ENCODE peak calls at places on chromosomes 16 and 17, in five cellular contexts. S, G, A, V and L are unnamed samples.

GRCh38 chr16:67349172-67349571 is 22.6 kb downstream of the LRRC36 start:
- DNase-seq in S (no peak), G (no peak), A (no peak), V (no peak), L (peak; percentile 29)

GRCh38 chr16:50644730-50645129 is 36.4 kb downstream of the SNX20 start:
- DNase-seq in S (no peak), G (peak; percentile 26), A (peak; percentile 47), V (no peak), L (no peak)

GRCh38 chr16:79562166-79562823 is 38.2 kb downstream of the MAF start:
- DNase-seq in S (no peak), G (no peak), A (no peak), V (no peak), L (no peak)

GRCh38 chr16:55036371-55036821 is 105.7 kb downstream of the IRX5 start:
- DNase-seq in S (no peak), G (no peak), A (no peak), V (no peak), L (no peak)

GRCh38 chr16:67842509-67843342 is 606 bp downstream of the THAP11 start:
- DNase-seq in S (peak; percentile 58), G (peak; percentile 60), A (peak; percentile 54), V (peak; percentile 56), L (peak; percentile 74)

GRCh38 chr17:79793924-79794304 is 3.0 kb downstream of the CBX8 start:
- DNase-seq in S (no peak), G (no peak), A (no peak), V (no peak), L (peak; percentile 80)

GRCh38 chr17:1196946-1197345 is 17.2 kb upstream of the ABR start:
- DNase-seq in S (no peak), G (no peak), A (no peak), V (no peak), L (no peak)

GRCh38 chr17:55672585-55673501 is 49.8 kb downstream of the TMEM100 start:
- DNase-seq in S (no peak), G (no peak), A (peak; percentile 46), V (no peak), L (peak; percentile 50)

GRCh38 chr17:34235389-34236028 is 19.6 kb upstream of the CCL2 start:
- DNase-seq in S (no peak), G (peak; percentile 24), A (peak; percentile 81), V (peak; percentile 53), L (no peak)

GRCh38 chr16:21150375-21151001 is at the start of gene DNAH3:
- DNase-seq in S (no peak), G (peak; percentile 23), A (no peak), V (no peak), L (peak; percentile 69)

GRCh38 chr16:12341423-12341822 is 364.9 kb downstream of the SNX29 start:
- DNase-seq in S (no peak), G (no peak), A (no peak), V (peak; percentile 66), L (no peak)

GRCh38 chr16:28924399-28924761 is 658 bp downstream of the RABEP2 start:
- DNase-seq in S (no peak), G (peak; percentile 47), A (no peak), V (no peak), L (no peak)

GRCh38 chr16:47213761-47214440 is 70.2 kb upstream of the NETO2 start:
- DNase-seq in S (no peak), G (no peak), A (no peak), V (no peak), L (no peak)

GRCh38 chr17:34760931-34761500 is 181.6 kb downstream of the TMEM132E start:
- DNase-seq in S (no peak), G (no peak), A (no peak), V (no peak), L (peak; percentile 6)

GRCh38 chr17:73317554-73318426 is 6.0 kb upstream of the CDC42EP4 start:
- DNase-seq in S (no peak), G (no peak), A (no peak), V (no peak), L (no peak)

GRCh38 chr17:64470676-64471075 is 21.8 kb downstream of the MILR1 start:
- DNase-seq in S (no peak), G (no peak), A (no peak), V (no peak), L (no peak)

GRCh38 chr17:77700165-77700881 is 258.2 kb upstream of the TNRC6C start:
- DNase-seq in S (no peak), G (no peak), A (no peak), V (no peak), L (no peak)

DNA sequence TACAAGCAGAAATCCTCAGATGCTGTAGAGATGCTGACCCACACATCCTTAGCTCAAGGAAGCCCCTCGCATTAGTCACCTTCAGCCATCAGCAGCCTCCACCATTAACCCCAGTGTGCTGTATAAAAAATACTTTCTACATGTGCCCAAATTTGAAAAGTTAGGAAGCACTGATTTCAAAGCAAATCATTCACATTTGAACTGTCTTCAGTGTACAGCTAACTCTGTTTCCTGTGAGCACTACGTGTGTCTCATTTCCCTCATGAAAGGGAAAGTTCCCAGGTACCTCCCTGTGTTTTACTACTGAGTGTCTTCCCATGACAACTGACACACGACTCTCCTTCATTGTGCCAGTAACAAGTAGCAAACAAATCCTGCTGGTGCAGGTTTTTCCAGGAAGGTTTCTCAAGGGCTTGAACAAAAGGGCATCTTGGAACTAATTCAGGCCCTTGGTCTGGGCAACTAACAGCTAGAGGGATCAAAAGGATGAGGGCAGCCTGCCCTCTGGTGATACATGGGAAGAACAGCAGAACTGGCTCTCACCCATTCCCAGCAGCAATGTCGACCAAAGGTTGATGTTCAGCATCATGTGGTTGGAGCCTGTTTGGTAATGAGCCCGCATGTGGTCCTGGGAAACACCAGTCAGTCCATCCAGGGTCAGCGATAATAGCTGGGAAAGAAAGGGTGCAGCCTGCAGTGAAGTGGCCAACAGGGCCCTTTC is 4.0 kb downstream of the SLC35B1 start:
- DNase-seq in S (peak; percentile 37), G (peak; percentile 16), A (peak; percentile 44), V (peak; percentile 58), L (peak; percentile 34)
- TF ChIP-seq CTCF in S (peak; percentile 20), G (peak; percentile 27), A (peak; percentile 27), V (peak; percentile 31), L (peak; percentile 47)

DNA sequence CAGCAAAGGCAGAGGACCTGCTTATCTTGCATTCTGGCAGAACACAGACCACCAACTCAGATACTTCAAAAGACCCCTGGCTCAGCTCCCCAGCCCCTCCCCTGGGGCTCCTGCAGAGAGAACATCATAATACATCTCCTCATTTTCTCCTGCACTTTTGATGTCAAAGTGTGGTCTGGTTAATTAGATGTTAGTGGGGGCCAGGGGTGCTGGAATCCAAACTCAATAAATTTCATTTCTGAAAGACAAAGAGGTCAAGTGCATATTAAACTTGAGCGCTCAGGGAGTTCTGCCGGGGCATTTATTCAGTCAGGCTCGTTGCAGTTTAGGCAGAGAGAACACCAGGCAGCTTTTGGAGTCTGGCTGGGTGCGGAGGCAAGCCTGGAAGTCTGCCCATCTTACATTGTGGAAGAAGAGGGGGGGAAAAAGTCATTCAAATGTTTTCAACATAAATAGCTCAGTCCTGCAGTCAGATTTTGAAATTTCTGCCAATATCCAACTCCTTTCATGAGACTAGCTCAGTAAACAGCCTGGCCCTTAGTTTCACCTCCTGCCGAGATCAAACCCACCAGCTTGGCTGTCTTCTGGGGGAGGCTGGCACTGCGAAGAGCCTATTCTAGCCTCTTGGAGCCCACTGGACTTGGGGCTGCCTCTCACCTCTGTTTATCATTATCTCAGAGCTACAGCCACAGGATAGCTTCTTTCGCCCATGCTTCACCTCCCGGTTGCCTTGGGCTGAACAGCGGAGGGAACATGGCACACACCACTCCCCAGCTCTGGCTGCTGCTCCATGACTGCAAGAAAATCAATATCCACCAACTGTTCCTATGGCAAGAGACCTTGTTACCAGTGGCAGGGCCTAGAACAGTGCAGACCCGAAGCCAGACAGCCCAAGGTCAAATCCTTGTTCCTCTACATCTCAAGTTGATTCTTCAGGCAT is 177.4 kb upstream of the CDH5 start:
- DNase-seq in S (no peak), G (no peak), A (no peak), V (no peak), L (no peak)
- H3K9me3 ChIP-seq in S (no peaks in the 10 kb centered on the region), G (no peaks in the 10 kb centered on the region), A (no peaks in the 10 kb centered on the region), V (no peaks in the 10 kb centered on the region), L (no peaks in the 10 kb centered on the region)

GRCh38 chr16:1337486-1337885 is 4.0 kb downstream of the BAIAP3 start:
- DNase-seq in S (no peak), G (no peak), A (no peak), V (no peak), L (peak; percentile 56)
- H3K27me3 ChIP-seq in S (no peaks in the 10 kb centered on the region), G (peaks cover 43% of the 10 kb centered on the region), A (peaks cover 6% of the 10 kb centered on the region), V (peaks cover 30% of the 10 kb centered on the region), L (peaks cover 41% of the 10 kb centered on the region)

GRCh38 chr16:86635181-86635580 is 56.8 kb downstream of the FOXL1 start:
- DNase-seq in S (no peak), G (no peak), A (no peak), V (no peak), L (peak; percentile 92)

GRCh38 chr16:86634290-86634689 is 55.9 kb downstream of the FOXL1 start:
- DNase-seq in S (no peak), G (no peak), A (no peak), V (no peak), L (peak; percentile 60)

GRCh38 chr16:86638642-86639041 is 60.3 kb downstream of the FOXL1 start:
- DNase-seq in S (no peak), G (no peak), A (no peak), V (no peak), L (no peak)

GRCh38 chr16:86637744-86638143 is 59.4 kb downstream of the FOXL1 start:
- DNase-seq in S (no peak), G (no peak), A (no peak), V (no peak), L (no peak)

DNA sequence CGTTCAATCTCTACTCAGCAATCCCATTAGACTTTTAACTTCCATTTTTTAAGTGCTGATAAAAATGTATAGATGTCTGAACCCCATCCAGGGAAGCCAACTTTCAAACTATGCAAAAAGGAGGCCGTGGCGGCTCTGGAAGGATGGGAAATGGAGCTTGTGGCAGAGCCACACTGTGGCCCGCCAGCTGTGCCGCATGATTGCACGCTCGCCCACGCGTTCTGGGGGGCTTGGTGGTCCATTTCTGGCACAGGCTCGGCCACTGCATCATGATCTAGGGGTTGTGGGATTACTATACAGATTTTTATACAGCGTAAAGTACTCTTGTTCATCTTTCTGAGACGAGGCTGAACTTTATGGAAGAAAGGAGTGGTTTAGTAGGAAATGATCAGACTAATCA is 57.6 kb downstream of the FOXL1 start:
- DNase-seq in S (no peak), G (no peak), A (no peak), V (no peak), L (no peak)
- TF ChIP-seq CTCF in S (no peak), G (no peak), A (no peak), V (no peak), L (no peak)

GRCh38 chr17:67636841-67637240 is 80.9 kb upstream of the NOL11 start:
- DNase-seq in S (no peak), G (no peak), A (no peak), V (no peak), L (no peak)
- H3K9me3 ChIP-seq in S (no peaks in the 10 kb centered on the region), G (no peaks in the 10 kb centered on the region), A (no peaks in the 10 kb centered on the region), V (no peaks in the 10 kb centered on the region), L (no peaks in the 10 kb centered on the region)

GRCh38 chr17:40812639-40813038 is 9.8 kb downstream of the KRT10 start:
- DNase-seq in S (no peak), G (no peak), A (no peak), V (no peak), L (no peak)
- H3K27me3 ChIP-seq in S (no peaks in the 10 kb centered on the region), G (peaks cover 73% of the 10 kb centered on the region), A (peaks cover 26% of the 10 kb centered on the region), V (peaks cover 41% of the 10 kb centered on the region), L (no peaks in the 10 kb centered on the region)

GRCh38 chr17:81537343-81537855 is 9.2 kb downstream of the FSCN2 start:
- DNase-seq in S (no peak), G (peak; percentile 67), A (peak; percentile 65), V (peak; percentile 43), L (no peak)
- TF ChIP-seq CTCF in S (peak; percentile 20), G (peak; percentile 71), A (peak; percentile 87), V (peak; percentile 92), L (peak; percentile 50)

GRCh38 chr16:89974860-89975259 is 26.3 kb downstream of the DEF8 start:
- DNase-seq in S (no peak), G (peak; percentile 29), A (no peak), V (no peak), L (no peak)
- H3K9me3 ChIP-seq in S (peaks cover 2% of the 10 kb centered on the region), G (no peaks in the 10 kb centered on the region), A (no peaks in the 10 kb centered on the region), V (no peaks in the 10 kb centered on the region), L (no peaks in the 10 kb centered on the region)